ENCODE peak calls at places on chromosome 14, in seven cellular contexts. One of them, this sample, is unnamed. For H3K9me3, the result is how much of the 10 kb centered on the place peaks cover.

GRCh38 chr14:66596241-66596985 is 88.5 kb downstream of the GPHN start:
- DNase-seq in aorta: peak
- DNase-seq in body of pancreas: no peak
- DNase-seq in tibial artery: peak
- DNase-seq in GM23248: no peak
- DNase-seq in cardiac muscle cell: no peak
- DNase-seq in CD8-positive, alpha-beta T cell: no peak
- DNase-seq in this sample: no peak

GRCh38 chr14:22163051-22163450 is 426.0 kb downstream of the DAD1 start:
- DNase-seq in aorta: no peak
- DNase-seq in CD8-positive, alpha-beta T cell: no peak
- DNase-seq in body of pancreas: no peak
- DNase-seq in GM23248: peak
- DNase-seq in cardiac muscle cell: peak
- DNase-seq in tibial artery: no peak
- DNase-seq in this sample: no peak

GRCh38 chr14:73365727-73366126 is 92.6 kb downstream of the NUMB start:
- DNase-seq in body of pancreas: peak
- DNase-seq in cardiac muscle cell: no peak
- DNase-seq in aorta: no peak
- DNase-seq in CD8-positive, alpha-beta T cell: no peak
- DNase-seq in GM23248: peak
- DNase-seq in tibial artery: no peak
- DNase-seq in this sample: no peak

GRCh38 chr14:73381379-73382013 is 76.8 kb downstream of the NUMB start:
- DNase-seq in body of pancreas: no peak
- DNase-seq in GM23248: no peak
- DNase-seq in tibial artery: no peak
- DNase-seq in aorta: no peak
- DNase-seq in cardiac muscle cell: no peak
- DNase-seq in CD8-positive, alpha-beta T cell: no peak
- DNase-seq in this sample: no peak

GRCh38 chr14:92874961-92875360 is 48.0 kb upstream of the CHGA start:
- DNase-seq in CD8-positive, alpha-beta T cell: no peak
- DNase-seq in tibial artery: no peak
- DNase-seq in body of pancreas: no peak
- DNase-seq in aorta: no peak
- DNase-seq in GM23248: no peak
- DNase-seq in cardiac muscle cell: peak
- DNase-seq in this sample: no peak

GRCh38 chr14:41604793-41605534 is 1.7 kb upstream of the LRFN5 start:
- DNase-seq in GM23248: peak
- DNase-seq in body of pancreas: no peak
- DNase-seq in aorta: peak
- DNase-seq in CD8-positive, alpha-beta T cell: no peak
- DNase-seq in cardiac muscle cell: peak
- DNase-seq in tibial artery: no peak
- DNase-seq in this sample: peak

GRCh38 chr14:55699131-55700057 is 119.4 kb downstream of the KTN1 start:
- DNase-seq in GM23248: peak
- DNase-seq in CD8-positive, alpha-beta T cell: no peak
- DNase-seq in cardiac muscle cell: no peak
- DNase-seq in tibial artery: no peak
- DNase-seq in body of pancreas: no peak
- DNase-seq in aorta: no peak
- DNase-seq in this sample: peak

GRCh38 chr14:34843011-34843554 is 32.1 kb downstream of the BAZ1A start:
- DNase-seq in CD8-positive, alpha-beta T cell: no peak
- DNase-seq in aorta: no peak
- DNase-seq in tibial artery: no peak
- DNase-seq in GM23248: peak
- DNase-seq in body of pancreas: no peak
- DNase-seq in cardiac muscle cell: no peak
- DNase-seq in this sample: no peak

GRCh38 chr14:95294834-95295599 is 24.7 kb downstream of the CLMN start:
- DNase-seq in tibial artery: peak
- DNase-seq in GM23248: peak
- DNase-seq in cardiac muscle cell: no peak
- DNase-seq in body of pancreas: peak
- DNase-seq in CD8-positive, alpha-beta T cell: no peak
- DNase-seq in aorta: no peak
- DNase-seq in this sample: no peak

GRCh38 chr14:92503756-92504491 is 9.7 kb upstream of the RIN3 start:
- DNase-seq in CD8-positive, alpha-beta T cell: no peak
- DNase-seq in body of pancreas: no peak
- DNase-seq in GM23248: peak
- DNase-seq in aorta: no peak
- DNase-seq in cardiac muscle cell: peak
- DNase-seq in tibial artery: peak
- DNase-seq in this sample: no peak

GRCh38 chr14:66405158-66405557 is 81.0 kb upstream of the CCDC196 start:
- DNase-seq in aorta: no peak
- DNase-seq in GM23248: peak
- DNase-seq in cardiac muscle cell: peak
- DNase-seq in CD8-positive, alpha-beta T cell: no peak
- DNase-seq in tibial artery: no peak
- DNase-seq in body of pancreas: no peak
- DNase-seq in this sample: no peak

GRCh38 chr14:99522025-99522401 is 40.8 kb downstream of the CCNK start:
- DNase-seq in CD8-positive, alpha-beta T cell: no peak
- DNase-seq in body of pancreas: no peak
- DNase-seq in aorta: no peak
- DNase-seq in tibial artery: no peak
- DNase-seq in GM23248: no peak
- DNase-seq in cardiac muscle cell: no peak
- DNase-seq in this sample: no peak

GRCh38 chr14:101069666-101070362 is 166.3 kb upstream of the RTL1 start:
- DNase-seq in tibial artery: peak
- DNase-seq in GM23248: no peak
- DNase-seq in body of pancreas: peak
- DNase-seq in cardiac muscle cell: no peak
- DNase-seq in aorta: peak
- DNase-seq in CD8-positive, alpha-beta T cell: no peak
- DNase-seq in this sample: no peak

GRCh38 chr14:80996049-80996901 is 40.9 kb downstream of the TSHR start:
- DNase-seq in GM23248: peak
- DNase-seq in tibial artery: no peak
- DNase-seq in cardiac muscle cell: peak
- DNase-seq in body of pancreas: peak
- DNase-seq in aorta: no peak
- DNase-seq in CD8-positive, alpha-beta T cell: no peak
- DNase-seq in this sample: peak

GRCh38 chr14:99686557-99687283 is 2.6 kb downstream of the CYP46A1 start:
- DNase-seq in CD8-positive, alpha-beta T cell: no peak
- DNase-seq in GM23248: no peak
- DNase-seq in cardiac muscle cell: no peak
- DNase-seq in body of pancreas: no peak
- DNase-seq in aorta: peak
- DNase-seq in tibial artery: peak
- DNase-seq in this sample: no peak

GRCh38 chr14:71403673-71404072 is 496.4 kb downstream of the PCNX1 start:
- DNase-seq in GM23248: peak
- DNase-seq in cardiac muscle cell: no peak
- DNase-seq in tibial artery: no peak
- DNase-seq in CD8-positive, alpha-beta T cell: peak
- DNase-seq in body of pancreas: no peak
- DNase-seq in aorta: no peak
- DNase-seq in this sample: peak

GRCh38 chr14:100875861-100876590 is 27.5 kb downstream of the RTL1 start:
- DNase-seq in body of pancreas: no peak
- DNase-seq in cardiac muscle cell: no peak
- DNase-seq in GM23248: no peak
- DNase-seq in CD8-positive, alpha-beta T cell: no peak
- DNase-seq in aorta: peak
- DNase-seq in tibial artery: no peak
- DNase-seq in this sample: no peak

GRCh38 chr14:73594491-73594890 is 2.8 kb downstream of the ACOT4 start:
- DNase-seq in cardiac muscle cell: no peak
- DNase-seq in aorta: no peak
- DNase-seq in body of pancreas: no peak
- DNase-seq in CD8-positive, alpha-beta T cell: no peak
- DNase-seq in GM23248: no peak
- DNase-seq in tibial artery: no peak
- DNase-seq in this sample: no peak

GRCh38 chr14:46490150-46490769 is 161.3 kb downstream of the RPL10L start:
- DNase-seq in aorta: no peak
- DNase-seq in cardiac muscle cell: peak
- DNase-seq in GM23248: no peak
- DNase-seq in body of pancreas: no peak
- DNase-seq in tibial artery: no peak
- DNase-seq in CD8-positive, alpha-beta T cell: no peak
- DNase-seq in this sample: peak

GRCh38 chr14:51846631-51847488 is 13.6 kb upstream of the GNG2 start:
- DNase-seq in cardiac muscle cell: no peak
- DNase-seq in aorta: no peak
- DNase-seq in body of pancreas: no peak
- DNase-seq in CD8-positive, alpha-beta T cell: peak
- DNase-seq in GM23248: no peak
- DNase-seq in tibial artery: no peak
- DNase-seq in this sample: peak

GRCh38 chr14:71245659-71246361 is 338.6 kb downstream of the PCNX1 start:
- DNase-seq in GM23248: no peak
- DNase-seq in aorta: no peak
- DNase-seq in body of pancreas: no peak
- DNase-seq in cardiac muscle cell: no peak
- DNase-seq in CD8-positive, alpha-beta T cell: no peak
- DNase-seq in tibial artery: no peak
- DNase-seq in this sample: no peak

GRCh38 chr14:73753887-73754880 is 40.0 kb upstream of the PNMA1 start:
- DNase-seq in CD8-positive, alpha-beta T cell: peak
- DNase-seq in body of pancreas: no peak
- DNase-seq in GM23248: peak
- DNase-seq in cardiac muscle cell: peak
- DNase-seq in tibial artery: peak
- DNase-seq in aorta: no peak
- DNase-seq in this sample: peak

GRCh38 chr14:104317500-104317805 is 179.1 kb downstream of the KIF26A start:
- DNase-seq in CD8-positive, alpha-beta T cell: no peak
- DNase-seq in tibial artery: peak
- DNase-seq in aorta: no peak
- DNase-seq in body of pancreas: no peak
- DNase-seq in GM23248: no peak
- DNase-seq in cardiac muscle cell: no peak
- DNase-seq in this sample: no peak

GRCh38 chr14:72488551-72488950 is 405.4 kb downstream of the DPF3 start:
- DNase-seq in cardiac muscle cell: no peak
- DNase-seq in body of pancreas: no peak
- DNase-seq in tibial artery: no peak
- DNase-seq in GM23248: no peak
- DNase-seq in aorta: no peak
- DNase-seq in CD8-positive, alpha-beta T cell: no peak
- DNase-seq in this sample: no peak

GRCh38 chr14:24198845-24199524 is 3.7 kb upstream of the TM9SF1 start:
- DNase-seq in CD8-positive, alpha-beta T cell: no peak
- DNase-seq in GM23248: no peak
- DNase-seq in body of pancreas: no peak
- DNase-seq in aorta: no peak
- DNase-seq in tibial artery: no peak
- DNase-seq in cardiac muscle cell: no peak
- DNase-seq in this sample: no peak

DNA sequence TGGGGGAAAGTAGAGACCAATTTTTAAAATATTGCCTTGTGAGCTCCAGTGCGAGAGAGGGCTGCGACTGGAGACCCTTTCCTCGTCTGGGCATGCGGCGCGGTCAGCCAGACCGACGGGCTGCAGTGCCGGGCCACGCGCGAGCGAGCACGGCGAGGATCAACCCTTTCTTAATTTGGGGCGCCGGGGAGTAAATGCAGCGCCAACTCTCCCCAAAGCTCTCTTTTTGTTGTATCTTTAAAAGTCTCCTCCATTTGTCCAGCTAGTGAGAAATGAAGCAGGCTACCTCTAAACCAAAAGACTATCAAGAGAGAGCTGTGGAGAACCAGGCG is 1.5 kb downstream of the SIX1 start:
- DNase-seq in aorta: no peak
- DNase-seq in cardiac muscle cell: no peak
- DNase-seq in tibial artery: no peak
- DNase-seq in CD8-positive, alpha-beta T cell: no peak
- DNase-seq in body of pancreas: no peak
- DNase-seq in GM23248: peak
- DNase-seq in this sample: no peak
- H3K4me3 ChIP-seq in aorta: no peak
- H3K4me3 ChIP-seq in cardiac muscle cell: peak
- H3K4me3 ChIP-seq in tibial artery: peak
- H3K4me3 ChIP-seq in CD8-positive, alpha-beta T cell: peak
- H3K4me3 ChIP-seq in body of pancreas: no peak
- H3K4me3 ChIP-seq in GM23248: peak
- H3K4me3 ChIP-seq in this sample: no peak

DNA sequence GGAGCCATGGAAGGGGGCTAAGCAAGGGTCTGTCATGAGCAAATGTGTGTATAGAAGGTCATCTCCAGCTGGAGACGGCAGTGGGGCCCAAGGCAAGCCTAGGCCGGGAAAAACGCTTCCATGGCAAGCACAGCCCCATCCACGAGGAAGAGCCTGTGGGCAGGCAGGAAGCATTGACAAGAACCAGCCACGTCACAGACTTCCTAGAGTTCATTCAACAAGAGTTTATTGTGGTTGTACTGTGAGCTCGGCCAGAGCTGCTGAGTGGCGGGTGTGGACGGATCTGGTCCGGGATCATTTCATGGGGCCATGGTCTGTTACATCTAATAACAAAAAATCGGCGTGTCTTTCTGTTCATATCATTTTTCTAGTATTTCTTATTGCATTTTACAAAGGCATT is 311.7 kb downstream of the TMEM121 start:
- DNase-seq in body of pancreas: no peak
- DNase-seq in aorta: no peak
- DNase-seq in tibial artery: no peak
- DNase-seq in CD8-positive, alpha-beta T cell: no peak
- DNase-seq in cardiac muscle cell: no peak
- DNase-seq in GM23248: no peak
- DNase-seq in this sample: no peak
- H3K9me3 ChIP-seq in body of pancreas: under half
- H3K9me3 ChIP-seq in aorta: under half
- H3K9me3 ChIP-seq in tibial artery: under half
- H3K9me3 ChIP-seq in CD8-positive, alpha-beta T cell: under half
- H3K9me3 ChIP-seq in cardiac muscle cell: under half
- H3K9me3 ChIP-seq in GM23248: under half
- H3K9me3 ChIP-seq in this sample: under half

GRCh38 chr14:90381011-90381790 is 15.6 kb upstream of the CALM1 start:
- DNase-seq in GM23248: peak
- DNase-seq in aorta: no peak
- DNase-seq in cardiac muscle cell: peak
- DNase-seq in CD8-positive, alpha-beta T cell: no peak
- DNase-seq in body of pancreas: peak
- DNase-seq in tibial artery: peak
- DNase-seq in this sample: peak
- H3K4me3 ChIP-seq in GM23248: peak
- H3K4me3 ChIP-seq in aorta: no peak
- H3K4me3 ChIP-seq in cardiac muscle cell: no peak
- H3K4me3 ChIP-seq in CD8-positive, alpha-beta T cell: no peak
- H3K4me3 ChIP-seq in body of pancreas: no peak
- H3K4me3 ChIP-seq in tibial artery: peak
- H3K4me3 ChIP-seq in this sample: no peak

DNA sequence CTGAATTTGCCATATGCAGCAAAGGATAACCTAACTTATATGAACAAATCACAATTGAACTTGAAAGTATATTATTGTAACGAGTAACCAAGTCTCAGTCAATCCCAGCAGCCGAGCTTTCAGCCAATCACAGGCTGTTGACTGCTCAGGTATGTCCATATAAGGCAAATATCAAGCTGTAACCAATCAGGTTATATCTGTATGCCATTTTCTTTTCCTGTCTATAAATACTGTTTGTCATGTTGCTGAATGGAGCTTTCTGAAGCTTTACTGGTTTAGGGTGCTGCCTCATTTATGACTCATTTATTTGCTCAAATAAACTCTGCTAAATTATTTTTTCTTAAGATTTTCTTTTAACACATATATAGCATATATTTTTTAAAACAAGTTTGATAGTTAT is 1059.5 kb downstream of the GALC start:
- DNase-seq in body of pancreas: no peak
- DNase-seq in cardiac muscle cell: no peak
- DNase-seq in tibial artery: no peak
- DNase-seq in CD8-positive, alpha-beta T cell: no peak
- DNase-seq in GM23248: no peak
- DNase-seq in aorta: no peak
- DNase-seq in this sample: no peak
- H3K9me3 ChIP-seq in body of pancreas: under half
- H3K9me3 ChIP-seq in cardiac muscle cell: under half
- H3K9me3 ChIP-seq in tibial artery: under half
- H3K9me3 ChIP-seq in CD8-positive, alpha-beta T cell: under half
- H3K9me3 ChIP-seq in GM23248: under half
- H3K9me3 ChIP-seq in aorta: under half
- H3K9me3 ChIP-seq in this sample: under half